ENCODE peak calls at places on chromosome 7, in four cellular contexts. One of them, this sample, is unnamed. For H3K4me1, the result is how much of the 10 kb centered on the place peaks cover.

GRCh38 chr7:100378114-100378760 is 5.0 kb downstream of the PILRA start:
- DNase-seq in heart left ventricle: no peak
- DNase-seq in A673: no peak
- DNase-seq in heart right ventricle: no peak
- DNase-seq in this sample: no peak

GRCh38 chr7:19284596-19285300 is 139.5 kb upstream of the FERD3L start:
- DNase-seq in heart right ventricle: no peak
- DNase-seq in heart left ventricle: no peak
- DNase-seq in A673: no peak
- DNase-seq in this sample: no peak

GRCh38 chr7:29337628-29338116 is 143.1 kb downstream of the CHN2 start:
- DNase-seq in heart left ventricle: no peak
- DNase-seq in heart right ventricle: no peak
- DNase-seq in A673: no peak
- DNase-seq in this sample: no peak

GRCh38 chr7:150356265-150356897 is 12.2 kb upstream of the REPIN1 start:
- DNase-seq in A673: peak
- DNase-seq in heart right ventricle: no peak
- DNase-seq in heart left ventricle: no peak
- DNase-seq in this sample: peak

GRCh38 chr7:152881893-152882292 is 122.3 kb downstream of the ACTR3B start:
- DNase-seq in heart left ventricle: no peak
- DNase-seq in A673: no peak
- DNase-seq in heart right ventricle: no peak
- DNase-seq in this sample: no peak

GRCh38 chr7:22444181-22444966 is 55.6 kb downstream of the STEAP1B start:
- DNase-seq in heart right ventricle: no peak
- DNase-seq in A673: peak
- DNase-seq in heart left ventricle: peak
- DNase-seq in this sample: peak

GRCh38 chr7:51701935-51702334 is 385.3 kb upstream of the COBL start:
- DNase-seq in heart right ventricle: no peak
- DNase-seq in heart left ventricle: no peak
- DNase-seq in A673: no peak
- DNase-seq in this sample: no peak

GRCh38 chr7:80552304-80552703 is 40.4 kb upstream of the GNAT3 start:
- DNase-seq in A673: peak
- DNase-seq in heart left ventricle: no peak
- DNase-seq in heart right ventricle: no peak
- DNase-seq in this sample: no peak

GRCh38 chr7:113698556-113699220 is 220.1 kb downstream of the PPP1R3A start:
- DNase-seq in A673: peak
- DNase-seq in heart left ventricle: no peak
- DNase-seq in heart right ventricle: no peak
- DNase-seq in this sample: peak

GRCh38 chr7:2887816-2888215 is 43.7 kb upstream of the GNA12 start:
- DNase-seq in heart left ventricle: no peak
- DNase-seq in A673: no peak
- DNase-seq in heart right ventricle: no peak
- DNase-seq in this sample: no peak

GRCh38 chr7:114419441-114420107 is 5.0 kb downstream of the FOXP2 start:
- DNase-seq in A673: no peak
- DNase-seq in heart right ventricle: no peak
- DNase-seq in heart left ventricle: no peak
- DNase-seq in this sample: peak

GRCh38 chr7:128948976-128949760 is 11.4 kb downstream of the IRF5 start:
- DNase-seq in heart left ventricle: no peak
- DNase-seq in A673: no peak
- DNase-seq in heart right ventricle: no peak
- DNase-seq in this sample: no peak

GRCh38 chr7:91645542-91645941 is 235.0 kb downstream of the MTERF1 start:
- DNase-seq in heart right ventricle: no peak
- DNase-seq in heart left ventricle: no peak
- DNase-seq in A673: no peak
- DNase-seq in this sample: no peak

DNA sequence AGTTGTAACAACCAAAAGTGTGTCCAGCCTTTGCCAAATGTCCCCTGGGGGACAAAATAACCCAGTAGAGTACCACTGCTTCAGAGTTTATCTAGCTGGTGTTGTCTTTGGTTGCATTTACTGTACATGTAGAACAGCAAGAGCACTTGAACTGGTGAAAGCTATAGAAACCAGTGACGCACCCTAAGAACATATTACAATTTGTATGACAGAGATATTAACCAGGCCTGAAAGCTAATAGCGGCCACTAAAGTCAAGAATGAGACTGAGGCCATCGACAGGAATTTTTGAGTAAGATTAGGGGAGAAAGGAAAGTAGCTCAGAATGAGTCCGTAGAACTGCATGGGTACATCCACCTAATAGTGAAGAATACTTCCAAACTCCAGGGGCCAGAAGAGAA is 236.3 kb downstream of the MTERF1 start:
- DNase-seq in A673: no peak
- DNase-seq in heart left ventricle: no peak
- DNase-seq in heart right ventricle: no peak
- DNase-seq in this sample: no peak
- H3K27ac ChIP-seq in A673: no peak
- H3K27ac ChIP-seq in heart left ventricle: no peak
- H3K27ac ChIP-seq in heart right ventricle: no peak
- H3K27ac ChIP-seq in this sample: no peak

GRCh38 chr7:116230191-116231005 is 20.1 kb downstream of the TES start:
- DNase-seq in A673: no peak
- DNase-seq in heart left ventricle: no peak
- DNase-seq in heart right ventricle: no peak
- DNase-seq in this sample: no peak
- H3K4me1 ChIP-seq in A673: half or more
- H3K4me1 ChIP-seq in heart left ventricle: under half
- H3K4me1 ChIP-seq in heart right ventricle: half or more
- H3K4me1 ChIP-seq in this sample: under half

GRCh38 chr7:38334163-38334562 is 60.7 kb upstream of the TARP start:
- DNase-seq in A673: no peak
- DNase-seq in heart left ventricle: no peak
- DNase-seq in heart right ventricle: no peak
- DNase-seq in this sample: no peak

GRCh38 chr7:38330861-38331709 is 57.6 kb upstream of the TARP start:
- DNase-seq in heart left ventricle: no peak
- DNase-seq in A673: peak
- DNase-seq in heart right ventricle: no peak
- DNase-seq in this sample: no peak

GRCh38 chr7:38339953-38340819 is 66.8 kb upstream of the TARP start:
- DNase-seq in heart right ventricle: no peak
- DNase-seq in heart left ventricle: no peak
- DNase-seq in A673: no peak
- DNase-seq in this sample: no peak

GRCh38 chr7:38335123-38335489 is 61.7 kb upstream of the TARP start:
- DNase-seq in heart left ventricle: no peak
- DNase-seq in heart right ventricle: no peak
- DNase-seq in A673: no peak
- DNase-seq in this sample: no peak

GRCh38 chr7:38335490-38336135 is 62.2 kb upstream of the TARP start:
- DNase-seq in heart right ventricle: peak
- DNase-seq in heart left ventricle: peak
- DNase-seq in A673: peak
- DNase-seq in this sample: peak
- H3K4me3 ChIP-seq in heart right ventricle: no peak
- H3K4me3 ChIP-seq in heart left ventricle: no peak
- H3K4me3 ChIP-seq in A673: no peak
- H3K4me3 ChIP-seq in this sample: no peak

GRCh38 chr7:95052692-95053091 is 145.3 kb downstream of the PPP1R9A start:
- DNase-seq in A673: no peak
- DNase-seq in heart right ventricle: no peak
- DNase-seq in heart left ventricle: no peak
- DNase-seq in this sample: no peak
- H3K27ac ChIP-seq in A673: no peak
- H3K27ac ChIP-seq in heart right ventricle: no peak
- H3K27ac ChIP-seq in heart left ventricle: no peak
- H3K27ac ChIP-seq in this sample: no peak

DNA sequence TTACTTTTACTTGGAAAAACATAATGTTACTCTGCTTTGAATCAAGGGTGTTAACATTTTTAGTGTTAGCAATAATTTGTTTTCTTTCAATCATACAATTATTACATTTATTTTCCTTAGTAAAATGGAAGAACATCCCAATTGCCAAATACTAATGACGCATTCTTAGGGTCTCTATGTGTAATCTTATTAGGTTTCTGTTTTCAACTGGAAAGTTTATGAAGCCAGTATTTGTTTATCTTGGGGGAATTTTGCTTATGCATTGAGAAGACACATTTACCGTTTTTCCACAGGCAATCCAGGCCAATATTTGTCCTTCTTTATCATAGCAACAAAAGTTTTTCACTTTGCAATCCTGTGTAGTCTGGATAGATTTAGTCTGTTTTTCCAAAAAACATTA is 134.5 kb downstream of the CPED1 start:
- DNase-seq in heart right ventricle: no peak
- DNase-seq in A673: no peak
- DNase-seq in heart left ventricle: no peak
- DNase-seq in this sample: no peak
- H3K4me1 ChIP-seq in heart right ventricle: under half
- H3K4me1 ChIP-seq in A673: under half
- H3K4me1 ChIP-seq in heart left ventricle: under half
- H3K4me1 ChIP-seq in this sample: under half

DNA sequence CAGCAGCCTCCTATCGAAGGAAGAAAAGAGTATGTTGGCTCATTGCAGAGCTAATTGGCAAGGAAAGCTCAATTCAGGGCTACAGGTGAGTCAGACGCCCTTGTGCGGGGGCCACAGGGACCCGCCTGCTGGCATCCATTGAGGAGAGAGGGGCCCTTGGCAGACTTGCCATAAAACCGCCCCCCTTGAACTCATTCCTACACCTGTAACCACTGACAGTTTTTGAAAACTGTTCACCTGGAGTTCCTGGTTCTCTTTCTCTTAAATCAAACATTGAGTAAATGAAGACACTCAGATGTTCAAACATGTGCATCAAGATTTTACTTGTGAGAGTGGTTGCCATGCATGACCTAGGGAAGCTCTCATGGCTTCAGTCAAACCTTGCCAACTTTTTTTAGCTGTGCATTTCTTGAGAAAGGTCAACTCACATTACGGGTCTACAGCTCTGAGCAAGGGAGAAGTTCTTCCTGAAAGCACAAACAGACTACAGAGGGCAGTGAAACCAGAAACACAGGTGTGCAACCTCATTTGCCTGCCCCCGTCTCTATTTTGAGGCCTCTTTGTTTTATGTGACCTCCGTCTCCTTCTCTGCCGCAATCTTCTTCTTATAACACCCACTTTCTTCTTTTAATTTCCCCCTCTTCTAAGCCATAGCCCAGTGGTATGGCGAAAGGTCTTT is 87.8 kb downstream of the TBXAS1 start:
- DNase-seq in heart right ventricle: no peak
- DNase-seq in heart left ventricle: no peak
- DNase-seq in A673: no peak
- DNase-seq in this sample: no peak
- H3K4me3 ChIP-seq in heart right ventricle: no peak
- H3K4me3 ChIP-seq in heart left ventricle: no peak
- H3K4me3 ChIP-seq in A673: no peak
- H3K4me3 ChIP-seq in this sample: no peak

GRCh38 chr7:103150192-103150591 is 1.3 kb upstream of the NAPEPLD start:
- DNase-seq in heart right ventricle: no peak
- DNase-seq in heart left ventricle: no peak
- DNase-seq in A673: no peak
- DNase-seq in this sample: no peak
- H3K27ac ChIP-seq in heart right ventricle: no peak
- H3K27ac ChIP-seq in heart left ventricle: peak
- H3K27ac ChIP-seq in A673: no peak
- H3K27ac ChIP-seq in this sample: no peak

GRCh38 chr7:117075934-117076333 is 122.6 kb downstream of the ST7 start:
- DNase-seq in heart right ventricle: no peak
- DNase-seq in A673: no peak
- DNase-seq in heart left ventricle: no peak
- DNase-seq in this sample: no peak

GRCh38 chr7:117077658-117078057 is 124.4 kb downstream of the ST7 start:
- DNase-seq in heart left ventricle: no peak
- DNase-seq in A673: no peak
- DNase-seq in heart right ventricle: no peak
- DNase-seq in this sample: no peak

GRCh38 chr7:117072620-117073118 is 119.4 kb downstream of the ST7 start:
- DNase-seq in heart right ventricle: peak
- DNase-seq in A673: peak
- DNase-seq in heart left ventricle: peak
- DNase-seq in this sample: no peak

GRCh38 chr7:117074378-117074777 is 121.1 kb downstream of the ST7 start:
- DNase-seq in A673: peak
- DNase-seq in heart right ventricle: no peak
- DNase-seq in heart left ventricle: no peak
- DNase-seq in this sample: no peak

DNA sequence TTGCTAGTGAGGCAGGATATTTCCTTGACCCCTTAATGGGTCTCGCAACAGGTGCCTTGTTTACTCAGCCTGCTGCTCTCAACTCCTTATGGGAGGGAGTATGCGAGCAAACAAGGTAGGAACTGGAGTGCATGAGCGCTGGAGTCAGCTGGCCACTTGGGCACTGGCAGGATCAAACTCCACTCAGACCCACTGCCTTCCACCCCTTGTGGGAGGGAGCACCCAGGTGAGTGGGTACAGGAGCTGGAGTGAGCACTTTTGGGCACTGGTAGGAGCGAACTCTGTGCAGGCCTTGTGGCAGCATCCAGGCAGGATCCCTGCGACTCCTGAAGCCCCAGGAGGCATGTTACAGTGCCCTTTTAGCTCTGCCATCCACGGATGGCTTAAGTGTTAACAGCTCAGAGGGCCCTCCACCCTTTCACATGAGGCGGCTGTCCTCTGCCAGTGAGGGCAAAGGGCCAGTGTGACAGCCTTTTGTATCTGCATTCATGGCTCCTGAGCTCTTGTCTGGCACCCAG is 123.2 kb downstream of the ST7 start:
- DNase-seq in A673: no peak
- DNase-seq in heart left ventricle: peak
- DNase-seq in heart right ventricle: peak
- DNase-seq in this sample: no peak
- H3K4me1 ChIP-seq in A673: under half
- H3K4me1 ChIP-seq in heart left ventricle: under half
- H3K4me1 ChIP-seq in heart right ventricle: half or more
- H3K4me1 ChIP-seq in this sample: under half

GRCh38 chr7:44748948-44749731 is 493 bp downstream of the ZMIZ2 start:
- DNase-seq in heart right ventricle: no peak
- DNase-seq in A673: no peak
- DNase-seq in heart left ventricle: no peak
- DNase-seq in this sample: no peak

GRCh38 chr7:44748042-44748947 is at the start of gene ZMIZ2:
- DNase-seq in heart right ventricle: peak
- DNase-seq in A673: peak
- DNase-seq in heart left ventricle: peak
- DNase-seq in this sample: peak

GRCh38 chr7:44750921-44751571 is 2.4 kb downstream of the ZMIZ2 start:
- DNase-seq in A673: no peak
- DNase-seq in heart right ventricle: peak
- DNase-seq in heart left ventricle: no peak
- DNase-seq in this sample: no peak

GRCh38 chr7:44749992-44750391 is 1.3 kb downstream of the ZMIZ2 start:
- DNase-seq in heart left ventricle: no peak
- DNase-seq in heart right ventricle: no peak
- DNase-seq in A673: no peak
- DNase-seq in this sample: no peak

DNA sequence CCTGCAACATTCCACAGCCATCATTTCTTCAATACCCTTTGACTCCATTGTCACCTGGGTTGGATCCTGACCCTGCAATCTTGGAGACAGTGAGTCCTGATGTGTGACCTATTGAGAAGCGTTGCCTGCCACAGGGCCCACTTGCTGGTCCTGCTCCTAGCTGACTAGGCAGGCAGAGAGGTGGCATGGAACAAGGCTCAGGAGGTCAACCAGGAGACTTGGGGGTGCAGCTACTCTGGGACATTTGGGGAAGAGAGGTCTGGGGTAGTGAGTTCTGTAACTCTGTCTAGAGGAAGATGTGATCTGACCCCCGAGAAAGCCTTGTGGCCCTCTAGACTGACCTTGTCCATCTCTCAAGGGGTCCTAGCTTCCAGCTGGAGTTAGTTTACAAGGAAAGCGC is 1.8 kb downstream of the ZMIZ2 start:
- DNase-seq in heart left ventricle: no peak
- DNase-seq in A673: no peak
- DNase-seq in heart right ventricle: no peak
- DNase-seq in this sample: no peak
- H3K4me3 ChIP-seq in heart left ventricle: no peak
- H3K4me3 ChIP-seq in A673: no peak
- H3K4me3 ChIP-seq in heart right ventricle: no peak
- H3K4me3 ChIP-seq in this sample: no peak